ENCODE peak calls at places on chromosomes 3 and 15, in five cellular contexts. S is HepG2, X is GM12878, Q is upper lobe of left lung, Z is K562. W is an unnamed sample.

GRCh38 chr15:66734961-66735908 is 33.2 kb downstream of the SMAD6 start:
- ATAC-seq in S (no peak), Z (no peak), X (no peak), Q (no peak), W (no peak)

GRCh38 chr15:28994142-28994829 is 108.5 kb downstream of the APBA2 start:
- ATAC-seq in Q (no peak), S (no peak), X (no peak), Z (no peak), W (no peak)

GRCh38 chr3:196120291-196120951 is 38.5 kb upstream of the TFRC start:
- ATAC-seq in S (peak; percentile 21), X (no peak), Q (peak; percentile 50), Z (no peak), W (peak; percentile 41)

GRCh38 chr3:42472555-42472954 is 29.9 kb upstream of the VIPR1 start:
- ATAC-seq in X (no peak), Q (no peak), Z (no peak), S (no peak), W (no peak)

GRCh38 chr3:105798381-105798934 is 70.4 kb downstream of the CBLB start:
- ATAC-seq in Z (no peak), Q (peak; percentile 35), S (no peak), X (peak; percentile 73), W (no peak)

GRCh38 chr3:138180375-138181029 is 5.8 kb upstream of the DBR1 start:
- ATAC-seq in Q (no peak), S (peak; percentile 93), Z (peak; percentile 92), X (peak; percentile 94), W (no peak)

GRCh38 chr3:128285925-128286275 is 132.6 kb downstream of the EEFSEC start:
- ATAC-seq in X (no peak), Z (no peak), S (no peak), Q (no peak), W (no peak)

GRCh38 chr15:31225356-31225955 is 101.2 kb upstream of the KLF13 start:
- ATAC-seq in X (no peak), S (no peak), Z (no peak), Q (no peak), W (no peak)

GRCh38 chr3:35965908-35966307 is 326.6 kb downstream of the ARPP21 start:
- ATAC-seq in Q (peak; percentile 74), Z (no peak), S (peak; percentile 49), X (peak; percentile 75), W (no peak)

GRCh38 chr15:89378699-89379422 is 44.2 kb upstream of the POLG start:
- ATAC-seq in Q (peak; percentile 33), S (no peak), X (no peak), Z (no peak), W (no peak)

GRCh38 chr15:79897701-79898113 is 893 bp upstream of the MTHFS start:
- ATAC-seq in X (no peak), Q (no peak), S (no peak), Z (no peak), W (no peak)

GRCh38 chr3:146308222-146308621 is 57.3 kb upstream of the PLSCR4 start:
- ATAC-seq in S (no peak), Z (no peak), Q (peak; percentile 67), X (no peak), W (peak; percentile 67)

GRCh38 chr3:49124991-49125670 is 4.5 kb upstream of the USP19 start:
- ATAC-seq in Q (no peak), S (no peak), X (peak; percentile 18), Z (no peak), W (no peak)

GRCh38 chr3:187750513-187751123 is 5.3 kb upstream of the BCL6 start:
- ATAC-seq in Q (no peak), S (peak; percentile 90), Z (no peak), X (peak; percentile 31), W (peak; percentile 3)

GRCh38 chr3:186639778-186640472 is at the start of gene FETUB:
- ATAC-seq in Z (no peak), S (no peak), Q (no peak), X (no peak), W (no peak)

GRCh38 chr15:40032125-40032839 is 6.7 kb downstream of the SRP14 start:
- ATAC-seq in Z (no peak), X (no peak), S (no peak), Q (no peak), W (peak; percentile 63)

GRCh38 chr3:10992017-10992945 is at the start of gene SLC6A1:
- ATAC-seq in Q (peak; percentile 84), X (no peak), S (no peak), Z (peak; percentile 67), W (peak; percentile 58)

GRCh38 chr15:66756220-66756769 is 54.3 kb downstream of the SMAD6 start:
- ATAC-seq in Q (no peak), S (no peak), X (no peak), Z (no peak), W (no peak)

GRCh38 chr3:150737874-150738679 is 24.9 kb downstream of the SIAH2 start:
- ATAC-seq in S (peak; percentile 73), Z (peak; percentile 75), Q (peak; percentile 57), X (peak; percentile 64), W (peak; percentile 73)

GRCh38 chr3:190566043-190566933 is 52.4 kb downstream of the IL1RAP start:
- ATAC-seq in Q (peak; percentile 94), Z (no peak), X (peak; percentile 24), S (peak; percentile 97), W (peak; percentile 89)

GRCh38 chr3:111895079-111895478 is 36.0 kb downstream of the PHLDB2 start:
- ATAC-seq in S (peak; percentile 60), Q (no peak), Z (no peak), X (peak; percentile 71), W (no peak)

GRCh38 chr3:50358355-50358926 is 880 bp downstream of the TMEM115 start:
- ATAC-seq in X (no peak), Z (no peak), S (peak; percentile 13), Q (no peak), W (no peak)

GRCh38 chr3:56677286-56677685 is 5.8 kb downstream of the TASOR start:
- ATAC-seq in Z (no peak), S (no peak), Q (no peak), X (peak; percentile 71), W (no peak)

GRCh38 chr3:145721815-145722214 is 439.2 kb downstream of the PLOD2 start:
- ATAC-seq in Q (no peak), Z (no peak), X (no peak), S (no peak), W (no peak)

GRCh38 chr3:120614765-120615164 is 18.6 kb downstream of the NDUFB4 start:
- ATAC-seq in Q (no peak), X (no peak), Z (no peak), S (no peak), W (no peak)

DNA sequence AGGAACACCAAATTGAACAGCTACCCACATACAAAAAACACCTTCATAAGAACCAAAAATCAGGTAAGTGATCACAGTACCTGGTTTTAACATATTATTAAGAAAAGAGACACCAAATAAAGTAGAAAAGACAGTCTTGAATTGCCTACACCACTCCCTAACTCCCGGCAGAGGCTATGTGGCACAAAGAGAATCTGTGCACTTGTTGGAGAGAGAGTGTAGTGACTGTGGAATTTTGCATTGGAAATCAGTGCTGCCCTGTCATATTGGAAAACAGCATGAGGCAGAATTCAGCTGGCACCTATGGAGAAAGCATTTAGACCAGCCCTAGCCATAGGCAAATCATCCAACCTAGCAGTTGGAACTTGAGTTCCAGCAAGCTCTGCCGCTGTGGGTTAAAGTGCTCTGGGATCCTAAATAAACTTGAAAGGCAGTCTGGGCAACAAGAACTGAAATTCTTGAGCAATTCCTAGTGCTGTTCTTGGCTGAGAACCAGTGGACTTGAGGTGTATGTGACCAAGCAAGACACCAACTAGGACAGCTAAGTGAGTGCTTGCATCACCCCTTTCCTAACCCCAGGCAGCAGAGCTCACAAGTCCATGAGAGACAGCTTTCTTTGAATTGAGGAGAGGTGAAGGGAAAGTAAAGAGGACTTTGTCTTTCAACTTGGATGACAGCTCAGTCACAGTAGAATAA is 969.6 kb upstream of the ALCAM start:
- ATAC-seq in X (no peak), Z (no peak), Q (no peak), S (no peak), W (no peak)
- TF ChIP-seq POLR2AphosphoS5 in X (no peak), Z (no peak), Q (no peak), S (no peak), W (no peak)

GRCh38 chr3:177629276-177629675 is 432.0 kb upstream of the TBL1XR1 start:
- ATAC-seq in S (no peak), X (no peak), Z (no peak), Q (no peak), W (no peak)
- TF ChIP-seq EP300 in S (no peak), X (no peak), Z (no peak), Q (no peak), W (no peak)

GRCh38 chr3:71876706-71877105 is 91.8 kb upstream of the PROK2 start:
- ATAC-seq in X (no peak), Z (no peak), Q (no peak), S (no peak), W (no peak)

GRCh38 chr3:71876135-71876534 is 91.2 kb upstream of the PROK2 start:
- ATAC-seq in Q (no peak), S (no peak), Z (no peak), X (no peak), W (no peak)

GRCh38 chr3:71874618-71875017 is 89.7 kb upstream of the PROK2 start:
- ATAC-seq in Q (peak; percentile 24), X (peak; percentile 57), Z (no peak), S (no peak), W (no peak)

GRCh38 chr3:71873093-71873611 is 88.2 kb upstream of the PROK2 start:
- ATAC-seq in S (no peak), X (no peak), Q (no peak), Z (peak; percentile 59), W (no peak)

DNA sequence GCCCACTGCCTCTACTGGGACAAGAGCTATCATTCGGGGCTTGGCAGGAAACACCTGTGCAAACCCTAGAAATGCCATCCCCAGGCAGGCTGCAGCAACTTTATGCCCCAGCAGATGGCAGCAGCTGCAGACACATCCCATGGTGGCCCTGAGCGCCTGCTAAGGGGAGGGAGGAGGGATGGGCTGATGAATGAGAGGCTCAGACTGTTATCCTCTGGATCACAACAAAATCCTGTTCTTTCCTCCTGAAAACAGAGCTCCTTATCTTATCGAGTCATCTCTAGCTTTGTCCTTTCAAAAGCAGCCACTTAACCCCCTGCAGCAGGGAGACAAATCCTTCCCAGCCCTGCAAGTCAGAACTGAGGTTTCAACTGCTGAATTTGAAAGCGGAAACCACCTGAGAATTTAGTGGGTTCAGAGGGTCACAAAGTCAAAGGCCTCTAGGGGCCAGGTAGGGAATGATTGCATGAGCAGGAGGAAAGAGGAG is 90.6 kb upstream of the PROK2 start:
- ATAC-seq in Q (peak; percentile 97), Z (peak; percentile 96), X (peak; percentile 98), S (peak; percentile 99), W (peak; percentile 79)
- TF ChIP-seq POLR2AphosphoS5 in Q (no peak), Z (no peak), X (no peak), S (no peak), W (no peak)

DNA sequence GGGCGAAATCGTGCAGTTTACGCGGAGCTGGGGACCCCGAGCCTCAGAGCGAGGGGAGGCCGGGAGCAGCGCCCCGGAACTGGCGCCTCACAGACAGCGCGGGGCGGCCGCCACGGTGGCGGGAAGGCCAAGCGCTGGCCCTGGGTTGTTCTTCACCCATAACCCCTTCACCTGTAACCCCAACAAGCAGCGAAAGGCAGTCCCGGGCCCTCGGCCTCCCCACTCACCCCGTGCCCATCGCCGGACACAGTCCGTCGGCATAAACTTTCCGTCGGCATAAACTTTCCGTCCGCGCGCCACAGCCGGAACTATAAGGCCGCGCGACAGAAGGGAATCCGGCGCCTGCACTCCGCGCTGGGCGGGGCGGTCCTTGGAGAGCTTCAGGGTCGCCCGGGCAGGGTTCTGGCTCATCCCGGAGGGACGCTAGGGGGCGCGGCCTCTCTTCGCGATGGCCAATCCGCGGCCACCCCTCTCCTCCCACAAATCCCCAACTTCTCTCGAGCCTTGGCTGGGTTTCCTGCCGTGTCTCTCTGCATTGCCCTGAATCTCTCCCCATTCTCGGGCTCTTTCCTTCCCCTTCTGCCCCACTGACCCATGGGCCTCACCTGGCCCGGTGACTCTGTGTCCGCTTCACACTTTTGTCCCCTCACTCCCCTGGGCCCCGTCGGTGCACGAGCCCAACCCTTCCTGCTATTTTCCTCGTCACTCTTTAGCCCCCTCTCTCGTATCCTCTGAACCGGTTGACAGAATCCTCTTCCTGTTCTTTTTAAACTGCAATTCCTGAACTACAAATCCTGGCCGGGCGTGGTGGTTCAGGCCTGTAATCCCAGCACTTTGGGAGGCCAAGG is at the start of gene INTS14:
- ATAC-seq in Q (peak; percentile 99), X (peak; percentile 99), Z (peak; percentile 98), S (peak; percentile 95), W (peak; percentile 99)
- TF ChIP-seq EP300 in Q (no peak), X (peak; percentile 27), Z (peak; percentile 63), S (no peak), W (no peak)